ENCODE peak calls at places on chromosome 1, in nine cellular contexts. B, I, C, E, H, F, V, Y and A are unnamed samples.

GRCh38 chr1:180563013-180563827 is 4.5 kb downstream of the OVAAL start:
- DNase-seq in V (no peak), I (no peak), H (peak), Y (no peak), B (no peak), C (no peak), F (peak), E (no peak), A (no peak)

GRCh38 chr1:11802973-11803885 is 2.5 kb downstream of the MTHFR start:
- DNase-seq in I (peak), E (peak), B (peak), H (peak), C (peak), Y (peak), V (peak), F (peak), A (peak)

GRCh38 chr1:155166373-155167165 is 6.5 kb downstream of the KRTCAP2 start:
- DNase-seq in Y (no peak), F (no peak), C (no peak), B (peak), H (peak), V (no peak), I (no peak), E (peak), A (no peak)

GRCh38 chr1:162259859-162260455 is 116.7 kb downstream of the SPATA46 start:
- DNase-seq in C (no peak), Y (no peak), B (no peak), V (no peak), I (no peak), F (no peak), H (no peak), E (no peak), A (no peak)

GRCh38 chr1:10646347-10646861 is 150.0 kb downstream of the CASZ1 start:
- DNase-seq in H (peak), B (no peak), C (no peak), Y (no peak), I (no peak), V (no peak), E (no peak), F (peak), A (peak)

GRCh38 chr1:76103034-76103433 is 28.5 kb downstream of the ST6GALNAC3 start:
- DNase-seq in C (no peak), F (no peak), B (no peak), E (no peak), V (no peak), I (no peak), Y (no peak), H (no peak), A (no peak)

GRCh38 chr1:53593758-53594380 is 134.7 kb downstream of the DMRTB1 start:
- DNase-seq in C (no peak), I (peak), B (no peak), F (no peak), V (no peak), E (no peak), Y (no peak), H (peak), A (peak)

GRCh38 chr1:47023268-47024137 is at the start of gene CYP4X1:
- DNase-seq in B (peak), Y (no peak), H (peak), C (no peak), I (no peak), V (no peak), F (no peak), E (peak), A (peak)

GRCh38 chr1:217953922-217954321 is 322.8 kb downstream of the SPATA17 start:
- DNase-seq in Y (no peak), V (no peak), C (no peak), E (no peak), I (no peak), H (no peak), B (no peak), F (no peak), A (no peak)

GRCh38 chr1:97832490-97832889 is 88.3 kb downstream of the DPYD start:
- DNase-seq in B (no peak), F (no peak), E (no peak), V (no peak), Y (no peak), I (no peak), C (no peak), H (no peak), A (no peak)

GRCh38 chr1:181152892-181153633 is 64.6 kb downstream of the IER5 start:
- DNase-seq in I (peak), V (peak), E (peak), B (peak), H (peak), C (peak), Y (no peak), F (peak), A (peak)

GRCh38 chr1:43277116-43277876 is 7.5 kb downstream of the TMEM125 start:
- DNase-seq in E (peak), H (peak), B (no peak), C (no peak), Y (no peak), F (no peak), V (no peak), I (no peak), A (no peak)

GRCh38 chr1:231418101-231418740 is 3.9 kb downstream of the EGLN1 start:
- DNase-seq in B (no peak), C (no peak), V (no peak), Y (no peak), F (no peak), H (no peak), E (no peak), I (no peak), A (no peak)

GRCh38 chr1:9238550-9238949 is 4.0 kb downstream of the H6PD start:
- DNase-seq in B (no peak), F (no peak), H (no peak), V (no peak), I (no peak), E (no peak), Y (no peak), C (no peak), A (no peak)

GRCh38 chr1:88683516-88683847 is 591 bp upstream of the PKN2 start:
- DNase-seq in Y (no peak), F (no peak), B (peak), V (peak), H (peak), I (peak), E (peak), C (no peak), A (peak)

GRCh38 chr1:226097866-226098625 is 35.5 kb downstream of the H3-3A start:
- DNase-seq in C (no peak), I (no peak), F (no peak), H (no peak), E (no peak), V (no peak), Y (no peak), B (no peak), A (no peak)

GRCh38 chr1:215119071-215119470 is 36.5 kb downstream of the KCNK2 start:
- DNase-seq in E (no peak), C (no peak), H (no peak), Y (no peak), B (no peak), V (no peak), I (no peak), F (no peak), A (no peak)

GRCh38 chr1:34763142-34763781 is 3.7 kb downstream of the GJB4 start:
- DNase-seq in B (no peak), Y (no peak), F (no peak), V (peak), I (no peak), H (peak), C (no peak), E (peak), A (no peak)

GRCh38 chr1:25030674-25031589 is 100.9 kb upstream of the RUNX3 start:
- DNase-seq in H (no peak), C (no peak), I (no peak), V (no peak), Y (peak), E (peak), F (no peak), B (no peak), A (no peak)

GRCh38 chr1:111199881-111200801 is at the start of gene DENND2D:
- DNase-seq in I (peak), Y (peak), V (peak), B (peak), F (no peak), E (no peak), H (no peak), C (no peak), A (peak)

GRCh38 chr1:112901387-112901786 is 54.6 kb downstream of the SLC16A1 start:
- DNase-seq in C (no peak), B (no peak), I (no peak), V (no peak), H (no peak), Y (no peak), F (no peak), E (no peak), A (no peak)

GRCh38 chr1:19080715-19081114 is 124.2 kb upstream of the IFFO2 start:
- DNase-seq in H (no peak), F (no peak), C (no peak), I (no peak), V (no peak), B (no peak), Y (no peak), E (no peak), A (no peak)

GRCh38 chr1:100721502-100722205 is 2.1 kb downstream of the VCAM1 start:
- DNase-seq in I (peak), E (no peak), V (peak), C (no peak), Y (no peak), F (peak), H (no peak), B (peak), A (peak)

GRCh38 chr1:155509064-155509463 is 53.5 kb downstream of the ASH1L start:
- DNase-seq in E (no peak), C (no peak), F (no peak), Y (no peak), H (no peak), I (no peak), B (no peak), V (no peak), A (no peak)

GRCh38 chr1:92749024-92749634 is 35.8 kb downstream of the EVI5 start:
- DNase-seq in I (no peak), E (no peak), F (no peak), H (peak), C (no peak), V (no peak), Y (no peak), B (no peak), A (peak)

GRCh38 chr1:160005070-160005469 is 26.7 kb downstream of the PIGM start:
- DNase-seq in V (no peak), E (no peak), B (no peak), F (no peak), Y (no peak), C (no peak), H (no peak), I (no peak), A (no peak)

GRCh38 chr1:171805395-171806115 is 24.1 kb downstream of the METTL13 start:
- DNase-seq in Y (no peak), H (no peak), F (no peak), C (no peak), V (no peak), I (no peak), B (no peak), E (no peak), A (no peak)

GRCh38 chr1:40392206-40392605 is 18.7 kb downstream of the SMAP2 start:
- DNase-seq in H (peak), B (no peak), E (no peak), I (no peak), C (no peak), F (no peak), Y (no peak), V (no peak), A (peak)

GRCh38 chr1:62230724-62231123 is 36.1 kb downstream of the L1TD1 start:
- DNase-seq in H (no peak), Y (no peak), C (no peak), B (no peak), I (no peak), F (no peak), V (no peak), E (no peak), A (no peak)

GRCh38 chr1:205593967-205594366 is 37.8 kb downstream of the ELK4 start:
- DNase-seq in I (no peak), B (no peak), E (no peak), Y (no peak), F (no peak), V (no peak), H (peak), C (no peak), A (no peak)

GRCh38 chr1:196459383-196459782 is 148.9 kb downstream of the KCNT2 start:
- DNase-seq in Y (no peak), E (no peak), V (no peak), B (no peak), H (no peak), I (no peak), C (no peak), F (no peak), A (no peak)

GRCh38 chr1:31765041-31765467 is 914 bp upstream of the ADGRB2 start:
- DNase-seq in E (no peak), V (no peak), I (no peak), Y (no peak), B (no peak), H (peak), C (no peak), F (no peak), A (no peak)
- H3K27ac ChIP-seq in E (no peak), V (no peak), I (no peak), Y (no peak), B (no peak), H (no peak), C (no peak), F (no peak), A (no peak)

DNA sequence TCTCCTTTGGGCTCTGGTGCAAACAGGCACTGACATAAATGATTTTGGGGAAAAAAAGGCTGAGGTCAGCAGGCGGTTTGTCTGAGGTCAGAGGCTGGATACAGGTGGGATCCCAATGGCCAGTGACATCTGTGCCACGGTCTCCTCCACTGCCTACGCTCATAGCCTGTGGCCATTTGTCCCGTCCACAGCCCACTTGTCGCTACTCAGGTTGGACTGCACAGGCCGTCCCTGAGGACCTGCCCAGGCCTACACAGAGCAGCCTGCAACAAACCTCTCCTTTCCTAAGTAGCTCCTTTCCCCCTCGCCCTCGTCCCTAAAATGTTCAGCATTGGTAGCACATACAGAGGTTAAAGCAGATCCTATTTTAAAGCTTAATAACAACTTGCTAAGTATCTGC is 150.7 kb downstream of the ZBTB18 start:
- DNase-seq in C (no peak), H (no peak), F (no peak), Y (no peak), I (no peak), E (no peak), B (no peak), V (no peak), A (no peak)
- H3K4me3 ChIP-seq in C (no peak), H (no peak), F (no peak), Y (no peak), I (no peak), E (no peak), B (no peak), V (no peak), A (no peak)

GRCh38 chr1:212486591-212486963 is 53.9 kb downstream of the NENF start:
- DNase-seq in V (no peak), H (no peak), C (no peak), F (no peak), B (no peak), I (no peak), E (no peak), Y (no peak), A (no peak)
- H3K27ac ChIP-seq in V (peak), H (no peak), C (peak), F (peak), B (no peak), I (no peak), E (no peak), Y (no peak), A (peak)

GRCh38 chr1:71044833-71045232 is 2.8 kb downstream of the PTGER3 start:
- DNase-seq in H (no peak), B (no peak), E (no peak), V (no peak), Y (no peak), F (no peak), C (no peak), I (no peak), A (no peak)

GRCh38 chr1:71046891-71047634 is 553 bp downstream of the PTGER3 start:
- DNase-seq in E (peak), V (no peak), B (peak), Y (no peak), H (peak), C (no peak), F (no peak), I (no peak), A (peak)

GRCh38 chr1:71045463-71046028 is 2.1 kb downstream of the PTGER3 start:
- DNase-seq in B (no peak), F (no peak), H (no peak), C (no peak), E (no peak), I (no peak), V (no peak), Y (no peak), A (no peak)

GRCh38 chr1:71049951-71050598 is 2.5 kb upstream of the PTGER3 start:
- DNase-seq in I (no peak), B (peak), F (peak), V (no peak), H (peak), C (no peak), E (no peak), Y (peak), A (no peak)

GRCh38 chr1:71047635-71048607 is at the start of gene PTGER3:
- DNase-seq in C (peak), I (peak), B (peak), Y (no peak), V (peak), E (peak), H (peak), F (no peak), A (peak)
- H3K4me3 ChIP-seq in C (peak), I (peak), B (peak), Y (no peak), V (peak), E (peak), H (peak), F (peak), A (peak)